ENCODE peak calls at places on chromosomes 4 and X, in seven cellular contexts. E, X, G, J, P, C and H are unnamed samples.

GRCh38 chrX:149021164-149021563 is 483.9 kb downstream of the IDS start:
- DNase-seq in P (no peak), J (no peak), C (no peak), G (no peak), X (no peak), E (no peak), H (no peak)

GRCh38 chrX:135168533-135168932 is 2.7 kb downstream of the CT55 start:
- DNase-seq in E (no peak), G (peak; percentile 8), J (no peak), P (no peak), X (no peak), C (no peak), H (no peak)

GRCh38 chrX:121154858-121155404 is 107.5 kb downstream of the GLUD2 start:
- DNase-seq in E (no peak), J (no peak), P (no peak), G (no peak), C (no peak), X (no peak), H (no peak)

GRCh38 chr4:7157140-7157488 is 35.2 kb upstream of the SORCS2 start:
- DNase-seq in J (no peak), E (no peak), G (no peak), C (no peak), P (no peak), X (no peak), H (peak; percentile 2)

GRCh38 chrX:74349387-74349786 is 45.4 kb downstream of the ZCCHC13 start:
- DNase-seq in J (no peak), E (peak; percentile 38), X (no peak), C (no peak), G (peak; percentile 53), P (no peak), H (no peak)

GRCh38 chr4:29005838-29006237 is 1714.3 kb upstream of the PCDH7 start:
- DNase-seq in C (no peak), J (no peak), P (no peak), G (no peak), E (peak; percentile 42), X (no peak), H (no peak)

GRCh38 chr4:121182296-121182695 is 18.2 kb upstream of the TNIP3 start:
- DNase-seq in P (no peak), J (no peak), E (peak; percentile 41), G (peak; percentile 32), C (no peak), X (no peak), H (no peak)

GRCh38 chr4:98166025-98166730 is 22.9 kb upstream of the STPG2 start:
- DNase-seq in X (peak; percentile 69), E (peak; percentile 2), J (no peak), C (no peak), G (peak; percentile 7), P (no peak), H (no peak)

GRCh38 chrX:54640721-54641120 is 110.7 kb downstream of the GNL3L start:
- DNase-seq in J (no peak), P (no peak), G (no peak), C (no peak), E (no peak), X (no peak), H (no peak)

GRCh38 chrX:120726294-120726693 is 96.4 kb upstream of the C1GALT1C1 start:
- DNase-seq in C (no peak), X (no peak), G (no peak), E (no peak), P (no peak), J (no peak), H (no peak)

GRCh38 chr4:180134116-180134866 is 2108.9 kb upstream of the TENM3 start:
- DNase-seq in G (no peak), X (peak; percentile 3), E (no peak), J (no peak), C (no peak), P (no peak), H (no peak)

GRCh38 chr4:24262084-24262483 is 322.3 kb downstream of the DHX15 start:
- DNase-seq in P (no peak), E (no peak), X (no peak), G (no peak), C (no peak), J (no peak), H (no peak)

GRCh38 chrX:120769576-120770341 is 105.9 kb downstream of the CT47B1 start:
- DNase-seq in E (peak; percentile 49), G (peak; percentile 77), P (no peak), J (no peak), X (peak; percentile 19), C (no peak), H (no peak)

GRCh38 chr4:10977534-10977933 is 293.0 kb upstream of the CLNK start:
- DNase-seq in J (no peak), X (no peak), E (no peak), G (no peak), P (no peak), C (no peak), H (no peak)

GRCh38 chr4:88442636-88443260 is 14.2 kb upstream of the HERC5 start:
- DNase-seq in E (no peak), C (no peak), G (peak; percentile 1), X (no peak), P (no peak), J (no peak), H (no peak)

GRCh38 chrX:71998836-71999509 is 88.3 kb downstream of the NHSL2 start:
- DNase-seq in E (peak; percentile 8), P (peak; percentile 21), X (peak; percentile 43), J (no peak), G (peak; percentile 31), C (no peak), H (peak; percentile 21)

GRCh38 chrX:66163849-66164401 is at the start of gene HEPH:
- DNase-seq in E (no peak), G (peak; percentile 64), C (no peak), P (peak; percentile 36), J (peak; percentile 12), X (no peak), H (peak; percentile 5)

GRCh38 chr4:1775731-1776500 is 17.2 kb upstream of the FGFR3 start:
- DNase-seq in E (peak; percentile 48), X (peak; percentile 66), G (no peak), P (no peak), C (no peak), J (no peak), H (no peak)

GRCh38 chrX:119181491-119181890 is 53.9 kb upstream of the KIAA1210 start:
- DNase-seq in G (peak; percentile 53), J (peak; percentile 38), E (no peak), C (no peak), P (peak; percentile 63), X (peak; percentile 52), H (peak; percentile 36)

GRCh38 chr4:156391297-156391653 is 437.6 kb upstream of the CTSO start:
- DNase-seq in J (no peak), G (no peak), P (no peak), E (no peak), X (no peak), C (no peak), H (no peak)

GRCh38 chr4:76198411-76199237 is 15.0 kb downstream of the SCARB2 start:
- DNase-seq in G (peak; percentile 91), J (no peak), P (no peak), C (peak; percentile 45), X (no peak), E (peak; percentile 74), H (no peak)

GRCh38 chr4:173891072-173891471 is 361.0 kb upstream of the HAND2 start:
- DNase-seq in X (no peak), G (no peak), E (no peak), P (no peak), J (no peak), C (no peak), H (no peak)
- TF ChIP-seq CTCF in X (no peak), G (no peak), E (no peak), P (no peak), J (no peak), C (no peak), H (no peak)

GRCh38 chr4:73019462-73020047 is 50.0 kb downstream of the COX18 start:
- DNase-seq in G (peak; percentile 69), X (peak; percentile 14), E (peak; percentile 46), P (no peak), C (no peak), J (no peak), H (no peak)

GRCh38 chr4:73018595-73018994 is 50.9 kb downstream of the COX18 start:
- DNase-seq in X (no peak), G (no peak), J (peak; percentile 23), E (no peak), C (peak; percentile 29), P (peak; percentile 39), H (no peak)

DNA sequence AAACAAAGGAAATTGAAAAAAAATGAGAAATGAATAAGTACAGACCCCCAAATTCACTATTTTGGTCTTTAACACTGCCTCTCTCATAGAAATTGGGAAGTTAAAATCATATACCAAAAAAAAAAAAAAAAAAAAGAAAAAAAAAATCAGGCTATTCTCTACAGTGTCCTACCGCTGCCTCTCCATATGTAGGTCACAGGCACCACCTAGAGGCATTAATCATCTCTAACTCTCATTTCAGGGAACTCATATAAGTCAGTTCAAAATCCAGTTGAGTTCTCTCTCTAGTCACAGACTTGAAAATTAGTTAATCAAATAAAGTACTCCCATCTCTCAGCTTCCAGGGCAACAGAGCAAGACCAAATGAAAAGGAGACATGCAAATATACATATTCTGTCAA is 47.9 kb downstream of the COX18 start:
- DNase-seq in X (peak; percentile 4), P (no peak), G (peak; percentile 77), C (no peak), E (peak; percentile 64), J (no peak), H (no peak)
- TF ChIP-seq CTCF in X (no peak), P (peak; percentile 71), G (peak; percentile 49), C (no peak), E (peak; percentile 75), J (no peak), H (peak; percentile 47)

DNA sequence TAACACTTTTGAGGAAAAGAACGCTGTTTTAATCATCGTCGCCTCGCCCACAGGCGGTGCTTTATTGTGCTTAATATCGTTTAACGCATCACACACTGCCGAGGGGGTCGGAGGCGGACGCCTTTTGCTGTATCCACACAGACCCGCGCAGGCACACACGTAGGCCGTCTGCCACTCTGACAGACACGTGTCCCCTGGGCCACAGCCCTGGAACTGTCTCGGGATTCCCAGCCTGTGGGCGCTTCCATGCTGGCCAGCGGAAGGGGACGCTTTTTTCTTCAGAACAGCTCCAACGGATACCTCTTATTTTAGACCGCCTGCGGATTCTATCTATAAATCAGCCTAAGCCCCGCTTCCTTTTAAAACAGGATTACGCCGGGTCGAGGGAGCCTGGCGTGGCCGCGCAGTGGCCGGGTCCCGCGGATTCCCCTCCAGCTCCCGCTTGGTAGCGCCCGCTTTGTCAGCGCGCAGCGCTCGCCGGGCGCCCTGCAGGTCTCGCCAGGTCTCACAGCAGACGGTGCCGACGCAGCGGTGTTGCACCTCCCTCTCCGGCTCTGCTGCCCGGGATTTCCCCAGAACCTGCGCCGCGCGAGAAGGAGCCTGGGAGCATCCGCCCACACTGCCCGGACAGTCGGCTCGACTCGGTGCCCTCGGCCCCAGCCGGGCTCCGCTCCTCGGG is at the start of gene NOCT:
- DNase-seq in J (peak; percentile 90), X (peak; percentile 87), G (peak; percentile 94), P (peak; percentile 87), E (peak; percentile 94), C (peak; percentile 91), H (peak; percentile 91)
- TF ChIP-seq CTCF in J (no peak), X (no peak), G (no peak), P (no peak), E (no peak), C (no peak), H (no peak)

DNA sequence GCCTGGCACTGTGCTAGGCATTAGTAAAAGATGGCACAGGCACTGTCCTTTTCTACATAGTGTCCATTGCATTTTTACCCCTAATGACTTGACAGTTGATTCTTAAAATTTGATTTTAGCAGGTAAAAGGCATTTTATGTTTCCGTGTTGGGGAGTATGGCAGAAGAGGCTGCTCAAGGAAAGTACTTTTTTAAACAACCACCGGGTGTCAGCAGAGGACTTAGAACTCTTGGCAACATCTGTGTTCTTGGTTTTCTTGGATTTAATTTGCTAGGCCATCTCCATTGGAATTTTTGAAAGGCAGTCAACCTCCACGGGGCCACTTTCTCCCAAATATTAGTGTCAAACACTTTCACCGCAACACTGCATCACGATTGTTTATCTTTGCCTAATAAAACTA is 102.9 kb downstream of the TSPAN7 start:
- DNase-seq in J (no peak), X (peak; percentile 25), E (peak; percentile 16), G (peak; percentile 53), C (no peak), P (no peak), H (no peak)
- TF ChIP-seq CTCF in J (no peak), X (no peak), E (peak; percentile 63), G (peak; percentile 33), C (peak; percentile 18), P (peak; percentile 65), H (peak; percentile 25)